ENCODE peak calls at places on chromosomes 2 and 18, in five cellular contexts. V is adrenal gland, L is HCT116, N is heart left ventricle, P is A549. H is an unnamed sample. For H3K4me1, the result is how much of the 10 kb centered on the place peaks cover.

GRCh38 chr2:133790706-133791105 is 222.4 kb upstream of the NCKAP5 start:
- DNase-seq in V (no peak), L (no peak), N (no peak), P (no peak), H (no peak)

GRCh38 chr18:805755-806110 is 6.3 kb downstream of the YES1 start:
- DNase-seq in V (no peak), L (no peak), N (no peak), P (no peak), H (no peak)

GRCh38 chr2:201952212-201952611 is 81.4 kb upstream of the FZD7 start:
- DNase-seq in V (no peak), L (no peak), N (no peak), P (no peak), H (no peak)

GRCh38 chr2:9538000-9538507 is 17.6 kb downstream of the ADAM17 start:
- DNase-seq in V (no peak), L (no peak), N (no peak), P (peak), H (no peak)

GRCh38 chr2:162327134-162327769 is 8.8 kb upstream of the IFIH1 start:
- DNase-seq in V (no peak), L (no peak), N (no peak), P (no peak), H (no peak)

GRCh38 chr2:119085613-119086012 is 72.9 kb downstream of the C1QL2 start:
- DNase-seq in V (peak), L (no peak), N (no peak), P (no peak), H (no peak)

GRCh38 chr18:78582898-78583738 is 396.5 kb upstream of the SALL3 start:
- DNase-seq in V (no peak), L (no peak), N (no peak), P (no peak), H (no peak)

GRCh38 chr2:16006537-16007166 is 66.3 kb downstream of the MYCN start:
- DNase-seq in V (no peak), L (no peak), N (no peak), P (no peak), H (no peak)

GRCh38 chr2:103139628-103140268 is 377.9 kb downstream of the TMEM182 start:
- DNase-seq in V (no peak), L (no peak), N (no peak), P (no peak), H (no peak)

GRCh38 chr2:203711399-203711798 is 5.0 kb downstream of the CD28 start:
- DNase-seq in V (no peak), L (no peak), N (no peak), P (no peak), H (no peak)

GRCh38 chr18:23718243-23718720 is 29.0 kb downstream of the LAMA3 start:
- DNase-seq in V (no peak), L (no peak), N (no peak), P (no peak), H (no peak)

GRCh38 chr2:209431701-209432100 is 7.9 kb downstream of the MAP2 start:
- DNase-seq in V (no peak), L (no peak), N (no peak), P (no peak), H (no peak)

GRCh38 chr2:3379339-3379646 is 201 bp upstream of the TRAPPC12 start:
- DNase-seq in V (no peak), L (no peak), N (no peak), P (no peak), H (no peak)

GRCh38 chr2:2007551-2008501 is 263.5 kb upstream of the PXDN start:
- DNase-seq in V (no peak), L (no peak), N (no peak), P (no peak), H (no peak)

GRCh38 chr2:44767691-44768090 is 173.8 kb upstream of the SIX3 start:
- DNase-seq in V (no peak), L (no peak), N (no peak), P (no peak), H (no peak)

GRCh38 chr18:36420826-36421225 is 123.3 kb downstream of the FHOD3 start:
- DNase-seq in V (peak), L (no peak), N (no peak), P (no peak), H (no peak)

GRCh38 chr18:46755315-46756171 is 1.3 kb downstream of the ST8SIA5 start:
- DNase-seq in V (peak), L (no peak), N (no peak), P (no peak), H (no peak)

GRCh38 chr2:241909769-241910168 is 40.2 kb downstream of the RTP5 start:
- DNase-seq in V (no peak), L (no peak), N (no peak), P (no peak), H (no peak)

GRCh38 chr2:213199871-213200270 is 48.5 kb upstream of the IKZF2 start:
- DNase-seq in V (peak), L (no peak), N (no peak), P (no peak), H (no peak)

GRCh38 chr2:150484461-150484931 is 3.0 kb downstream of the RND3 start:
- DNase-seq in V (no peak), L (no peak), N (no peak), P (no peak), H (no peak)

GRCh38 chr2:39313575-39313974 is 69.8 kb upstream of the CDKL4 start:
- DNase-seq in V (no peak), L (no peak), N (no peak), P (no peak), H (no peak)

GRCh38 chr2:204890680-204891079 is 345.4 kb downstream of the PARD3B start:
- DNase-seq in V (no peak), L (no peak), N (no peak), P (no peak), H (no peak)

GRCh38 chr2:70958759-70959158 is 19.7 kb upstream of the ANKRD53 start:
- DNase-seq in V (peak), L (no peak), N (peak), P (no peak), H (no peak)

GRCh38 chr2:175180701-175181103 is 808 bp downstream of the ATP5MC3 start:
- DNase-seq in V (peak), L (no peak), N (peak), P (peak), H (peak)

GRCh38 chr18:32091325-32091723 is 350 bp upstream of the RNF138 start:
- DNase-seq in V (no peak), L (no peak), N (no peak), P (no peak), H (no peak)

DNA sequence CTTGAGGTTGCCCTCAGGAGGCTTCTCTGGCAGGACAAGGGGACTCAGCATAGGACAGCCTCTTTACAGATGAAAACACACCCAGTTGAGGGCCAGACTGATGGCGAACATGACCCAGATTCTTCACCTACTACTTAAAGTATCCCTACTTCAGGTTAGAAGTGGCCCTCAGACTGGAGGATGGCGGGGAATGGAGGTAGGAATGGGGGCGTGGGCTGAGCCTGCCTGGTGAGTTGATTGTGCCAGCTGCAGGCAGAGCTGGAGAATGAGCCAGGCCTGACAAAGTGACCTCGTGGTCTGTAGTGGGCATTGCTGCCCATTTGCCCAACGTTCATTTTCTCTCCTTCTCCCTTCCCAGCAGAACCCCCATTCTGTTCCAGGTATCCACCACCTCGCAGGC is 186.1 kb downstream of the KLHL29 start:
- DNase-seq in V (no peak), L (no peak), N (no peak), P (no peak), H (peak)
- TF ChIP-seq POLR2A in V (no peak), L (no peak), N (no peak), P (no peak), H (no peak)

GRCh38 chr2:216803803-216804202 is 56.1 kb downstream of the TNP1 start:
- DNase-seq in V (no peak), L (no peak), N (peak), P (no peak), H (no peak)

GRCh38 chr2:216804357-216805350 is 55.2 kb downstream of the TNP1 start:
- DNase-seq in V (no peak), L (no peak), N (no peak), P (no peak), H (no peak)

GRCh38 chr2:216810399-216811160 is 49.3 kb downstream of the TNP1 start:
- DNase-seq in V (no peak), L (no peak), N (no peak), P (no peak), H (no peak)

GRCh38 chr2:216808805-216809425 is 50.9 kb downstream of the TNP1 start:
- DNase-seq in V (no peak), L (no peak), N (no peak), P (no peak), H (no peak)

DNA sequence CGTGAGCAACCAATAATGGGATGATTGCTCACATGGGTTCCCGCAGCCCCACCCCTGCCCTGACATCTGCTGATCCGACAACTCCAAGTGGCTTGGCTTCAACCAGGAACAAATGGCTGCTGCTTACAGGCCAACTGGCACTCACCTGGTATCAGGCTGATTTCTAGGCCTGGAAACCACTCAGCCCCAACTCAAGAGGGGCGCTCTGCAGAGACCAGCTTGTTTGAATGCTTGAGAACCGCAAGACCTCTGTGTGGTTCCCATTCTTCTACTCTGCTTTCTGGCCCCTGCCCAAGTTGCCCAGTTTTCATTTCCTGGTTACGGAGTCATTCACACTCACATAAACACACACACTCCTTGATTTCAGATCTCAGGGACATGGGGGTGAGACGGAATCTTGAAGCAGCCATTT is 52.0 kb downstream of the TNP1 start:
- DNase-seq in V (no peak), L (no peak), N (peak), P (no peak), H (no peak)
- H3K4me3 ChIP-seq in V (no peak), L (no peak), N (no peak), P (no peak), H (no peak)

GRCh38 chr2:28398101-28398834 is 5.6 kb downstream of the FOSL2 start:
- DNase-seq in V (peak), L (no peak), N (no peak), P (no peak), H (peak)
- H3K4me1 ChIP-seq in V (half or more), L (under half), N (under half), P (half or more), H (under half)

DNA sequence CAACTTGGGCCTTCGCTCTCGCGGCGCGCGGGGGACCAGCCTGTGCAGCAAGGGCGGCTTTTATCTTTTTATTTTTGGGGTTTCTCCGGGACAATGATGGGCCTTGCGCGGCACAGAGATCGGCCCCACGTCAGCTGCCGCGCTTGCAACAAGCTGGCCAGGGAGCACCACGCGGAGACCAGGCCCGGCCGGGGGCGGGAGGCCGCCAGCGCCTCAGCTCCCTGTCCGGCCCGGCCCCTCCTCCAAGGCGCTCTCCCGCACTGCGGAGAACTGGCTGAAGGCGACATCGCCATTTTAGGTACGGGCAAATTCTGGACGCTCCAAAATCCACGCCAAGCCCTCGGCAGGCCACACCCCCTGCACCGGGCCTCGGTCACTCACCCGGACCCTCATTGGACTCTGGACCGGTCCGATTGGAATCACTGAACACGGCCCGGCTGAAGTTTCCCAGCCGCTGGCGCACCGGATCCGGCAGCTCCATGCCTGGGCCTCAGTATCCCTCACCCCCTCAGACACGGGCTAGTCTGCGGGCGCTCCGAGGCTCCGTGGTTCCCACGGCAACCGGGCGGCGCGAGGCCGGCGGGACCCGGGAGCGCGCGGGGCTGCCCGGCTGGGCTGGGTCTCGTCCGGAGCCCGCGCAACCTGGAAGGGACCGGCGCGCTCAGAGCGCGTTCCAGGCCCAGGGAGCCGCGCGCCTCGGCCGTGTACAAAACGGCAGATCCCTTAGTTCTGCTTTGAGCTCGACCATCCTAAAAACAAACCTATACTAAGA is at the start of gene TMEM17:
- DNase-seq in V (peak), L (peak), N (peak), P (peak), H (peak)
- TF ChIP-seq POLR2A in V (peak), L (peak), N (peak), P (peak), H (peak)

GRCh38 chr18:61889541-61889940 is 3.3 kb downstream of the RNF152 start:
- DNase-seq in V (no peak), L (no peak), N (no peak), P (no peak), H (no peak)

GRCh38 chr18:61891271-61891670 is 1.5 kb downstream of the RNF152 start:
- DNase-seq in V (no peak), L (no peak), N (no peak), P (no peak), H (no peak)

GRCh38 chr18:61887838-61888237 is 5.0 kb downstream of the RNF152 start:
- DNase-seq in V (no peak), L (no peak), N (no peak), P (no peak), H (no peak)

GRCh38 chr18:61890344-61890743 is 2.5 kb downstream of the RNF152 start:
- DNase-seq in V (no peak), L (no peak), N (no peak), P (no peak), H (no peak)

GRCh38 chr18:61888622-61889021 is 4.2 kb downstream of the RNF152 start:
- DNase-seq in V (no peak), L (no peak), N (peak), P (no peak), H (no peak)
- H3K4me3 ChIP-seq in V (no peak), L (no peak), N (no peak), P (no peak), H (no peak)

DNA sequence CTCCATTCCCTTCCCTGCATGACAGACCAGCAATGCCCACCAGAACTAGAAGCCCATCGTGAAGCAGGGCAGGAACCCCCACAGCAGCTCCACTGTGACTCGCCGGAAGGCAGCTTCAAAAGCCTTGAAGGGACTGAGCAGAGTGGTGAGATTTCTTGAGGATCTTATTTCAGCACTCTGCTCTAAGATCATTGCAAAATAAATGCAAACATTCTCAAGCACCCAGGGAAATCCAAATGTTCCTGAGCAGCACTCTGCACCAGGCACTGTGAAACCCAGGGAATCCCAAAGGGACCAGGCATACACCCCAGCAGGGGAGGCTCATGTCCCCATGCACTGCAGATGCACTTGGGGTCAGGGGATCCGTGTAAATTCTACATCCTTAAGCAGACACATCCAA is 518.0 kb upstream of the SMIM21 start:
- DNase-seq in V (no peak), L (no peak), N (no peak), P (no peak), H (no peak)
- H3K4me1 ChIP-seq in V (under half), L (under half), N (under half), P (under half), H (under half)

H was measured in ovary.